ENCODE peak calls at places on chromosome 1, in ten cellular contexts. C is stimulated activated CD8-positive, alpha-beta memory T cell treated with anti-CD3 and anti-CD28 coated beads, Interleukin-4, amount 100 ng/mL, for 1 hour; R is AG08396; K is HCT116; L is HCEC 1CT; H is H54; S is stimulated activated CD4-positive, alpha-beta T cell treated with anti-CD3 and anti-CD28 coated beads, Interleukin-4, amount 100 ng/mL, for 48 hours; Z is type B pancreatic cell; A is suprapubic skin; D is H9. F is an unnamed sample.

GRCh38 chr1:41239988-41240610 is 2.0 kb downstream of the SCMH1 start:
- DNase-seq in C (no peak), R (peak), K (no peak), L (peak), H (no peak), S (no peak), Z (no peak), A (no peak), D (no peak), F (peak)

GRCh38 chr1:16139473-16139962 is 16.4 kb downstream of the EPHA2 start:
- DNase-seq in C (no peak), R (peak), K (no peak), L (peak), H (peak), S (no peak), Z (no peak), A (no peak), D (no peak), F (peak)

GRCh38 chr1:240152611-240153297 is 61.1 kb downstream of the FMN2 start:
- DNase-seq in C (no peak), R (peak), K (no peak), L (peak), H (no peak), S (no peak), Z (no peak), A (no peak), D (no peak), F (no peak)

GRCh38 chr1:200367841-200368534 is 41.8 kb downstream of the ZNF281 start:
- DNase-seq in C (no peak), R (peak), K (no peak), L (peak), H (no peak), S (no peak), Z (no peak), A (no peak), D (no peak), F (no peak)

GRCh38 chr1:237386362-237387143 is 344.6 kb downstream of the RYR2 start:
- DNase-seq in C (no peak), R (peak), K (peak), L (no peak), H (no peak), S (no peak), Z (no peak), A (no peak), D (no peak), F (peak)

GRCh38 chr1:45503462-45504360 is 3.6 kb downstream of the MMACHC start:
- DNase-seq in C (no peak), R (no peak), K (no peak), L (no peak), H (no peak), S (no peak), Z (no peak), A (no peak), D (no peak), F (no peak)

GRCh38 chr1:168365719-168366474 is 85.2 kb downstream of the TBX19 start:
- DNase-seq in C (no peak), R (no peak), K (no peak), L (no peak), H (no peak), S (no peak), Z (no peak), A (no peak), D (no peak), F (no peak)

GRCh38 chr1:208047476-208047934 is 136.6 kb upstream of the CD34 start:
- DNase-seq in C (no peak), R (peak), K (no peak), L (no peak), H (no peak), S (no peak), Z (no peak), A (peak), D (no peak), F (no peak)

GRCh38 chr1:94832446-94832845 is 12.3 kb downstream of the SLC44A3 start:
- DNase-seq in C (no peak), R (peak), K (no peak), L (peak), H (no peak), S (no peak), Z (no peak), A (no peak), D (no peak), F (no peak)

GRCh38 chr1:51568231-51568935 is 48.5 kb upstream of the OSBPL9 start:
- DNase-seq in C (no peak), R (no peak), K (no peak), L (no peak), H (no peak), S (no peak), Z (no peak), A (no peak), D (no peak), F (no peak)

GRCh38 chr1:161492827-161493226 is 12.4 kb upstream of the FCGR2A start:
- DNase-seq in C (no peak), R (no peak), K (no peak), L (no peak), H (no peak), S (no peak), Z (no peak), A (no peak), D (no peak), F (no peak)

GRCh38 chr1:16447641-16448040 is 7.1 kb downstream of the NECAP2 start:
- DNase-seq in C (no peak), R (no peak), K (no peak), L (no peak), H (no peak), S (no peak), Z (no peak), A (no peak), D (no peak), F (no peak)

GRCh38 chr1:107883562-107883961 is 81.4 kb downstream of the VAV3 start:
- DNase-seq in C (no peak), R (no peak), K (no peak), L (no peak), H (no peak), S (no peak), Z (no peak), A (no peak), D (no peak), F (no peak)

GRCh38 chr1:46413596-46413985 is 19.5 kb downstream of the FAAH start:
- DNase-seq in C (no peak), R (peak), K (no peak), L (no peak), H (no peak), S (peak), Z (no peak), A (no peak), D (peak), F (no peak)

GRCh38 chr1:48246727-48247126 is 24.2 kb downstream of the SLC5A9 start:
- DNase-seq in C (no peak), R (no peak), K (no peak), L (no peak), H (no peak), S (no peak), Z (no peak), A (no peak), D (no peak), F (no peak)

GRCh38 chr1:180964609-180965008 is 51.9 kb downstream of the KIAA1614 start:
- DNase-seq in C (no peak), R (no peak), K (no peak), L (no peak), H (no peak), S (no peak), Z (no peak), A (no peak), D (no peak), F (no peak)

GRCh38 chr1:27575861-27576331 is 28.0 kb downstream of the AHDC1 start:
- DNase-seq in C (no peak), R (peak), K (no peak), L (peak), H (no peak), S (no peak), Z (no peak), A (no peak), D (peak), F (peak)

GRCh38 chr1:103108525-103109150 is 316 bp upstream of the COL11A1 start:
- DNase-seq in C (no peak), R (peak), K (no peak), L (no peak), H (no peak), S (no peak), Z (peak), A (peak), D (peak), F (no peak)

GRCh38 chr1:208204779-208205178 is 39.4 kb downstream of the PLXNA2 start:
- DNase-seq in C (no peak), R (no peak), K (no peak), L (no peak), H (no peak), S (no peak), Z (no peak), A (no peak), D (no peak), F (no peak)

GRCh38 chr1:147626739-147627138 is 43.6 kb downstream of the ACP6 start:
- DNase-seq in C (no peak), R (no peak), K (no peak), L (no peak), H (no peak), S (no peak), Z (no peak), A (no peak), D (no peak), F (no peak)

GRCh38 chr1:41496080-41497055 is 11.9 kb upstream of the EDN2 start:
- DNase-seq in C (no peak), R (peak), K (peak), L (peak), H (peak), S (peak), Z (peak), A (peak), D (peak), F (peak)

GRCh38 chr1:218660678-218661053 is 315.5 kb downstream of the TGFB2 start:
- DNase-seq in C (no peak), R (no peak), K (peak), L (peak), H (no peak), S (no peak), Z (no peak), A (no peak), D (no peak), F (peak)

GRCh38 chr1:69167876-69168275 is 399.8 kb upstream of the LRRC7 start:
- DNase-seq in C (no peak), R (no peak), K (no peak), L (no peak), H (no peak), S (no peak), Z (no peak), A (no peak), D (no peak), F (no peak)

GRCh38 chr1:157170677-157171515 is 32.7 kb upstream of the ETV3 start:
- DNase-seq in C (no peak), R (no peak), K (peak), L (peak), H (peak), S (peak), Z (peak), A (no peak), D (peak), F (no peak)

GRCh38 chr1:1217621-1218523 is 3.9 kb upstream of the TNFRSF4 start:
- DNase-seq in C (no peak), R (no peak), K (no peak), L (no peak), H (peak), S (peak), Z (no peak), A (no peak), D (no peak), F (no peak)

GRCh38 chr1:184905601-184906322 is 68.5 kb downstream of the NIBAN1 start:
- DNase-seq in C (no peak), R (no peak), K (no peak), L (no peak), H (no peak), S (no peak), Z (no peak), A (no peak), D (no peak), F (no peak)

GRCh38 chr1:42806171-42806570 is 10.8 kb upstream of the ERMAP start:
- DNase-seq in C (no peak), R (no peak), K (no peak), L (no peak), H (no peak), S (no peak), Z (no peak), A (no peak), D (no peak), F (no peak)

GRCh38 chr1:229070168-229070567 is 200.7 kb upstream of the RAB4A start:
- DNase-seq in C (no peak), R (no peak), K (no peak), L (no peak), H (peak), S (no peak), Z (peak), A (peak), D (no peak), F (no peak)

GRCh38 chr1:9181176-9181906 is 52.4 kb upstream of the GPR157 start:
- DNase-seq in C (peak), R (peak), K (peak), L (peak), H (no peak), S (peak), Z (peak), A (peak), D (peak), F (peak)

GRCh38 chr1:2777428-2778219 is 23.9 kb downstream of the TTC34 start:
- DNase-seq in C (no peak), R (no peak), K (no peak), L (no peak), H (no peak), S (no peak), Z (no peak), A (peak), D (peak), F (no peak)

GRCh38 chr1:8193840-8194406 is 124.0 kb upstream of the SLC45A1 start:
- DNase-seq in C (no peak), R (no peak), K (no peak), L (no peak), H (no peak), S (no peak), Z (no peak), A (no peak), D (no peak), F (no peak)

GRCh38 chr1:197471248-197472035 is 203.4 kb downstream of the CRB1 start:
- DNase-seq in C (no peak), R (no peak), K (no peak), L (no peak), H (no peak), S (no peak), Z (no peak), A (no peak), D (no peak), F (no peak)